ENCODE peak calls at places on chromosomes 13 and 19, in five cellular contexts. L is neuronal stem cell; O is stimulated activated CD4-positive, alpha-beta T cell treated with anti-CD3 and anti-CD28 coated beads, Interleukin-1b, Interleukin-23, amount 100 ng/mL, for 48 hours; V is iPS-NIHi11; I is amniotic stem cell. R is an unnamed sample.

GRCh38 chr13:72469932-72470331 is 257.5 kb downstream of the MZT1 start:
- DNase-seq in L (no peak), O (no peak), V (no peak), I (no peak), R (no peak)

GRCh38 chr13:51230473-51231105 is 8.4 kb downstream of the FAM124A start:
- DNase-seq in L (no peak), O (no peak), V (no peak), I (no peak), R (peak)

GRCh38 chr13:52428295-52428694 is 22.1 kb downstream of the VPS36 start:
- DNase-seq in L (no peak), O (no peak), V (no peak), I (no peak), R (no peak)

GRCh38 chr13:94073006-94073744 is 406.3 kb downstream of the DCT start:
- DNase-seq in L (no peak), O (no peak), V (no peak), I (peak), R (peak)

GRCh38 chr19:13095934-13096890 is 6.4 kb downstream of the LYL1 start:
- DNase-seq in L (peak), O (no peak), V (peak), I (no peak), R (peak)

GRCh38 chr19:2627319-2627829 is 75.1 kb downstream of the GNG7 start:
- DNase-seq in L (no peak), O (peak), V (peak), I (peak), R (peak)

GRCh38 chr19:1748115-1748702 is 5.1 kb upstream of the ONECUT3 start:
- DNase-seq in L (no peak), O (no peak), V (no peak), I (no peak), R (peak)

GRCh38 chr19:46616631-46617322 is 8.1 kb downstream of the PTGIR start:
- DNase-seq in L (no peak), O (peak), V (peak), I (no peak), R (peak)

GRCh38 chr19:16073988-16074387 is 2.3 kb upstream of the TPM4 start:
- DNase-seq in L (no peak), O (no peak), V (no peak), I (no peak), R (no peak)

GRCh38 chr19:56538254-56538760 is 441 bp upstream of the ZFP28 start:
- DNase-seq in L (peak), O (peak), V (peak), I (peak), R (peak)

GRCh38 chr13:54574791-54575190 is 1546.2 kb downstream of the OLFM4 start:
- DNase-seq in L (no peak), O (no peak), V (no peak), I (no peak), R (no peak)

GRCh38 chr13:98254541-98254940 is 77.5 kb upstream of the RNF113B start:
- DNase-seq in L (no peak), O (no peak), V (no peak), I (peak), R (no peak)

GRCh38 chr19:29663861-29664752 is 1.2 kb upstream of the PLEKHF1 start:
- DNase-seq in L (no peak), O (no peak), V (no peak), I (no peak), R (no peak)

GRCh38 chr13:63285426-63285825 is 1869.8 kb upstream of the PCDH20 start:
- DNase-seq in L (no peak), O (no peak), V (no peak), I (no peak), R (no peak)

GRCh38 chr13:112444001-112444311 is 67.8 kb downstream of the SPACA7 start:
- DNase-seq in L (peak), O (peak), V (peak), I (no peak), R (peak)

GRCh38 chr19:5028229-5028886 is 59.4 kb downstream of the KDM4B start:
- DNase-seq in L (no peak), O (no peak), V (no peak), I (no peak), R (no peak)

GRCh38 chr19:2341247-2341705 is 12.8 kb downstream of the SPPL2B start:
- DNase-seq in L (no peak), O (no peak), V (no peak), I (no peak), R (no peak)

GRCh38 chr13:32107474-32107873 is 75.9 kb downstream of the FRY start:
- DNase-seq in L (no peak), O (no peak), V (no peak), I (no peak), R (no peak)

GRCh38 chr13:27353166-27353583 is 71.2 kb upstream of the GTF3A start:
- DNase-seq in L (no peak), O (peak), V (no peak), I (no peak), R (no peak)

R was measured in H7.